ENCODE peak calls at places on chromosomes 6 and 20, in eight cellular contexts. One of them, this sample, is unnamed.

GRCh38 chr6:15628499-15629131 is 34.2 kb downstream of the DTNBP1 start:
- DNase-seq in astrocyte of the cerebellum: peak
- DNase-seq in psoas muscle: no peak
- DNase-seq in nephron progenitor cell: no peak
- DNase-seq in lower leg skin: no peak
- DNase-seq in CD4-positive, alpha-beta T cell: no peak
- DNase-seq in HFFc6: peak
- DNase-seq in tibial artery: no peak
- DNase-seq in this sample: no peak

GRCh38 chr6:211856-212497 is 80.3 kb upstream of the DUSP22 start:
- DNase-seq in astrocyte of the cerebellum: no peak
- DNase-seq in psoas muscle: no peak
- DNase-seq in nephron progenitor cell: no peak
- DNase-seq in lower leg skin: no peak
- DNase-seq in CD4-positive, alpha-beta T cell: no peak
- DNase-seq in HFFc6: no peak
- DNase-seq in tibial artery: no peak
- DNase-seq in this sample: no peak

GRCh38 chr6:25056130-25056529 is 120.4 kb upstream of the RIPOR2 start:
- DNase-seq in astrocyte of the cerebellum: no peak
- DNase-seq in psoas muscle: no peak
- DNase-seq in nephron progenitor cell: no peak
- DNase-seq in lower leg skin: no peak
- DNase-seq in CD4-positive, alpha-beta T cell: no peak
- DNase-seq in HFFc6: no peak
- DNase-seq in tibial artery: no peak
- DNase-seq in this sample: no peak

GRCh38 chr20:15164726-15165125 is 827.3 kb upstream of the FLRT3 start:
- DNase-seq in astrocyte of the cerebellum: no peak
- DNase-seq in psoas muscle: no peak
- DNase-seq in nephron progenitor cell: no peak
- DNase-seq in lower leg skin: no peak
- DNase-seq in CD4-positive, alpha-beta T cell: no peak
- DNase-seq in HFFc6: no peak
- DNase-seq in tibial artery: no peak
- DNase-seq in this sample: no peak

GRCh38 chr20:45897692-45898091 is 6.6 kb downstream of the CTSA start:
- DNase-seq in astrocyte of the cerebellum: no peak
- DNase-seq in psoas muscle: no peak
- DNase-seq in nephron progenitor cell: no peak
- DNase-seq in lower leg skin: no peak
- DNase-seq in CD4-positive, alpha-beta T cell: no peak
- DNase-seq in HFFc6: no peak
- DNase-seq in tibial artery: no peak
- DNase-seq in this sample: no peak

GRCh38 chr6:149031545-149032317 is 284.9 kb downstream of the UST start:
- DNase-seq in astrocyte of the cerebellum: peak
- DNase-seq in psoas muscle: no peak
- DNase-seq in nephron progenitor cell: no peak
- DNase-seq in lower leg skin: no peak
- DNase-seq in CD4-positive, alpha-beta T cell: no peak
- DNase-seq in HFFc6: peak
- DNase-seq in tibial artery: peak
- DNase-seq in this sample: no peak

GRCh38 chr6:44329858-44330257 is 12.6 kb upstream of the SPATS1 start:
- DNase-seq in astrocyte of the cerebellum: no peak
- DNase-seq in psoas muscle: no peak
- DNase-seq in nephron progenitor cell: no peak
- DNase-seq in lower leg skin: no peak
- DNase-seq in CD4-positive, alpha-beta T cell: no peak
- DNase-seq in HFFc6: no peak
- DNase-seq in tibial artery: no peak
- DNase-seq in this sample: no peak

GRCh38 chr6:33700391-33701050 is 11.0 kb downstream of the UQCC2 start:
- DNase-seq in astrocyte of the cerebellum: peak
- DNase-seq in psoas muscle: peak
- DNase-seq in nephron progenitor cell: peak
- DNase-seq in lower leg skin: no peak
- DNase-seq in CD4-positive, alpha-beta T cell: peak
- DNase-seq in HFFc6: peak
- DNase-seq in tibial artery: no peak
- DNase-seq in this sample: peak

GRCh38 chr20:63054103-63054474 is 47.3 kb upstream of the BHLHE23 start:
- DNase-seq in astrocyte of the cerebellum: no peak
- DNase-seq in psoas muscle: peak
- DNase-seq in nephron progenitor cell: no peak
- DNase-seq in lower leg skin: peak
- DNase-seq in CD4-positive, alpha-beta T cell: no peak
- DNase-seq in HFFc6: no peak
- DNase-seq in tibial artery: no peak
- DNase-seq in this sample: no peak

GRCh38 chr6:81475646-81476045 is 276.8 kb downstream of the TENT5A start:
- DNase-seq in astrocyte of the cerebellum: no peak
- DNase-seq in psoas muscle: no peak
- DNase-seq in nephron progenitor cell: no peak
- DNase-seq in lower leg skin: no peak
- DNase-seq in CD4-positive, alpha-beta T cell: no peak
- DNase-seq in HFFc6: peak
- DNase-seq in tibial artery: no peak
- DNase-seq in this sample: no peak

GRCh38 chr20:19757973-19758887 is at the start of gene RIN2:
- DNase-seq in astrocyte of the cerebellum: peak
- DNase-seq in psoas muscle: peak
- DNase-seq in nephron progenitor cell: peak
- DNase-seq in lower leg skin: peak
- DNase-seq in CD4-positive, alpha-beta T cell: no peak
- DNase-seq in HFFc6: peak
- DNase-seq in tibial artery: peak
- DNase-seq in this sample: peak

GRCh38 chr20:61500791-61501321 is 248.8 kb downstream of the CDH4 start:
- DNase-seq in astrocyte of the cerebellum: no peak
- DNase-seq in psoas muscle: no peak
- DNase-seq in nephron progenitor cell: no peak
- DNase-seq in lower leg skin: no peak
- DNase-seq in CD4-positive, alpha-beta T cell: no peak
- DNase-seq in HFFc6: no peak
- DNase-seq in tibial artery: no peak
- DNase-seq in this sample: peak

GRCh38 chr6:36772401-36772800 is 66.8 kb downstream of the CPNE5 start:
- DNase-seq in astrocyte of the cerebellum: no peak
- DNase-seq in psoas muscle: no peak
- DNase-seq in nephron progenitor cell: no peak
- DNase-seq in lower leg skin: no peak
- DNase-seq in CD4-positive, alpha-beta T cell: no peak
- DNase-seq in HFFc6: no peak
- DNase-seq in tibial artery: no peak
- DNase-seq in this sample: no peak

GRCh38 chr20:10729785-10730184 is 56.0 kb upstream of the JAG1 start:
- DNase-seq in astrocyte of the cerebellum: no peak
- DNase-seq in psoas muscle: no peak
- DNase-seq in nephron progenitor cell: no peak
- DNase-seq in lower leg skin: no peak
- DNase-seq in CD4-positive, alpha-beta T cell: no peak
- DNase-seq in HFFc6: no peak
- DNase-seq in tibial artery: no peak
- DNase-seq in this sample: no peak

GRCh38 chr20:32271620-32272019 is 5.8 kb upstream of the KIF3B start:
- DNase-seq in astrocyte of the cerebellum: no peak
- DNase-seq in psoas muscle: no peak
- DNase-seq in nephron progenitor cell: no peak
- DNase-seq in lower leg skin: no peak
- DNase-seq in CD4-positive, alpha-beta T cell: no peak
- DNase-seq in HFFc6: no peak
- DNase-seq in tibial artery: peak
- DNase-seq in this sample: no peak
- TF ChIP-seq CTCF in astrocyte of the cerebellum: no peak
- TF ChIP-seq CTCF in psoas muscle: no peak
- TF ChIP-seq CTCF in nephron progenitor cell: no peak
- TF ChIP-seq CTCF in lower leg skin: no peak
- TF ChIP-seq CTCF in CD4-positive, alpha-beta T cell: no peak
- TF ChIP-seq CTCF in HFFc6: no peak
- TF ChIP-seq CTCF in tibial artery: no peak
- TF ChIP-seq CTCF in this sample: no peak

GRCh38 chr6:124793406-124793805 is 168.8 kb upstream of the RNF217 start:
- DNase-seq in astrocyte of the cerebellum: no peak
- DNase-seq in psoas muscle: no peak
- DNase-seq in nephron progenitor cell: no peak
- DNase-seq in lower leg skin: no peak
- DNase-seq in CD4-positive, alpha-beta T cell: no peak
- DNase-seq in HFFc6: no peak
- DNase-seq in tibial artery: no peak
- DNase-seq in this sample: no peak

GRCh38 chr6:124798942-124799496 is 163.2 kb upstream of the RNF217 start:
- DNase-seq in astrocyte of the cerebellum: no peak
- DNase-seq in psoas muscle: no peak
- DNase-seq in nephron progenitor cell: no peak
- DNase-seq in lower leg skin: no peak
- DNase-seq in CD4-positive, alpha-beta T cell: no peak
- DNase-seq in HFFc6: no peak
- DNase-seq in tibial artery: no peak
- DNase-seq in this sample: no peak

GRCh38 chr6:124799638-124800037 is 162.6 kb upstream of the RNF217 start:
- DNase-seq in astrocyte of the cerebellum: no peak
- DNase-seq in psoas muscle: no peak
- DNase-seq in nephron progenitor cell: no peak
- DNase-seq in lower leg skin: no peak
- DNase-seq in CD4-positive, alpha-beta T cell: no peak
- DNase-seq in HFFc6: no peak
- DNase-seq in tibial artery: no peak
- DNase-seq in this sample: no peak

GRCh38 chr6:124792386-124792785 is 169.9 kb upstream of the RNF217 start:
- DNase-seq in astrocyte of the cerebellum: no peak
- DNase-seq in psoas muscle: no peak
- DNase-seq in nephron progenitor cell: no peak
- DNase-seq in lower leg skin: no peak
- DNase-seq in CD4-positive, alpha-beta T cell: no peak
- DNase-seq in HFFc6: no peak
- DNase-seq in tibial artery: no peak
- DNase-seq in this sample: no peak

DNA sequence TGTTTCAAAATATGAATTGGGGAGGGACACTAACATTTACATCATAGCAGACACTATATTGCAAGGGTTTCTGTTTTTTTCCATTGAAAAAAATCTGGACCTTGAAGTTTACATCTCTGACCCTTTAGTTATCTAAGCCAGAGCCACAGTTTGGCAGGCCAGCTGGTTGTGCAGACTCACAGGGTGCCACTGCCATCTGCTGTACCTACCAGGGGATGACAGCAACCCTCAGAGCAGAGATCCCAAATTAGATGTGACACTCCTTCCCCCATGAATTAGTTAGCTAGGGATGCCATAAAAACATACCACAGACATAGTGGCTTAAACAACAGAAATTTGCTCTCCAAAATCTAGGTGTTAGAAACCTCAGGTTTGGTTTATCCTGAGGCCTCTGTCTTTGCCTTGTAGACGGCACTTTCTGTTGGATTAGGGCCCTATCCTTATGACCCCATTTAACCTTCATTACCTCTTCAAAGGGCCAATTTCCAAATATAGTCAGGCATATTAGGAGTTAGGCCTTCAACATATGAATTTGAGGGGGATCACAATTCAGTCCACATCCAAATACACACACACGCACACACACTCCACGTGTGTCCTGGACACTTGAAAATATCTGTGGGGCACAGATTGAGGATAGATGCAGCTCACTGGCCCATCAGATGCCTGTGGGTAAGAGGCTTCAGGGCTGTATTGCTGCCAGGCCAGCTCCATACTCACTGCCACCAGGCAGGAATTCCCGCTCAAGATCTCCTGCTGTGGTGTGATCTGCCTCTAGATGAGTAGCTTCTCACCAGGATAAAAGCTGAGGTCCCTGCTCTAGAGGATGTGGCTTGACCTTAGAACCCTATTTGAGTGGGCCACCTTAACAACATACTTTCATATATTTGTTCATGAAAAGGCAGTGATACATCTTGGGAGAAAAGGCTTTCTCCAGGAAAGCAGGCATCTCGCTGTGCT is 166.1 kb upstream of the RNF217 start:
- DNase-seq in astrocyte of the cerebellum: peak
- DNase-seq in psoas muscle: peak
- DNase-seq in nephron progenitor cell: peak
- DNase-seq in lower leg skin: no peak
- DNase-seq in CD4-positive, alpha-beta T cell: no peak
- DNase-seq in HFFc6: no peak
- DNase-seq in tibial artery: no peak
- DNase-seq in this sample: peak
- TF ChIP-seq CTCF in astrocyte of the cerebellum: peak
- TF ChIP-seq CTCF in psoas muscle: peak
- TF ChIP-seq CTCF in nephron progenitor cell: peak
- TF ChIP-seq CTCF in lower leg skin: no peak
- TF ChIP-seq CTCF in CD4-positive, alpha-beta T cell: no peak
- TF ChIP-seq CTCF in HFFc6: no peak
- TF ChIP-seq CTCF in tibial artery: peak
- TF ChIP-seq CTCF in this sample: peak

DNA sequence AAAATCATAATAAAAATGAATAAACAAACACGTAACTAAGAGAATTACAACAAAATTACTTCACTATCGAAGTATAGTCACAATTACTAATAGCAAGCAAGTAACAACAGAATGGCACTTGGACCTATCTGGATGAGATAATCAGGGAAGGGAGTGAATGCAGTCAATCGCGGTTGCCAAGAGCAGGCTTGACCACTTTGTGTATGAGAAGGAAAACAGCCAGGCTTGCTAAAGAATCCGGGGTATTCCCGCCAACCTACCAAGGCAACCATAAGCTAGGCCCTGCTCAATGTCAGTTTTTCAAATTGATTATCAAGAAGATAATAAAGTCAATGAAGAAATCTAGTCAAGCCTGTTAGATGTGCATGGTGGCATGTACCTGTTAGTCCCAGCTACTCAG is 39.7 kb downstream of the PXDC1 start:
- DNase-seq in astrocyte of the cerebellum: no peak
- DNase-seq in psoas muscle: no peak
- DNase-seq in nephron progenitor cell: no peak
- DNase-seq in lower leg skin: no peak
- DNase-seq in CD4-positive, alpha-beta T cell: no peak
- DNase-seq in HFFc6: no peak
- DNase-seq in tibial artery: no peak
- DNase-seq in this sample: no peak
- TF ChIP-seq CTCF in astrocyte of the cerebellum: no peak
- TF ChIP-seq CTCF in psoas muscle: no peak
- TF ChIP-seq CTCF in nephron progenitor cell: no peak
- TF ChIP-seq CTCF in lower leg skin: no peak
- TF ChIP-seq CTCF in CD4-positive, alpha-beta T cell: no peak
- TF ChIP-seq CTCF in HFFc6: no peak
- TF ChIP-seq CTCF in tibial artery: no peak
- TF ChIP-seq CTCF in this sample: no peak

DNA sequence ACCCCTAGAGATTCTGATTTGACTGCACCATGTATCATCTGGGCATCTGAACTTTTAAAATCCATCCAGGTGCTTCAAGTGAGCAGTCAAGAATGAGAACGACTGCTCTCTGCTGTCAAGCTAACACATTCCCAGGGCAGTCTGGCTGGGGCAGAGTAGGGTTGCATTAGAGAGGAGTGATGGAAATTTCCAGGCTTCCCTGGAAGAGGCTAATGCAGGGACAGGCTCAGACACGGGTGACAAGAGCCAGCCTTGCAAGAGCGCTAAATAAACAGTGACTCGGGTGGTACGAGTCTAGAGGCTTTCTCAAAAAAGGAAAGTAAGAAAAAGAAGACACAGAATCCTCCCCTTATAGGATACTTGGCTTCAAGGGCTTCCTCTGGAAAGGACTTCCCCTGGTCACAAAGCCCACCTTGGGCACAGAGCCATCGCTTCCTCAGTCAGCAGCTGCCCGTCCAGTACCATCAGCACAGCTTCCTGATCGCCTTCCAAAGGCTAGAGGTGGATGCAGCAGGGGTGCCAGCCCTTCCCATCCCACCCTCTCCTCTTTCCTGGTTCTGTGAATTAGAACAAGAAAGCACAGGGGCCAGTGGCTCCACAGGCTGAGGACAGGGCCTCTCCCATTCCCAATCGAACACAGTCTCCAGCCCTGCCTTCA is 177.4 kb upstream of the RREB1 start:
- DNase-seq in astrocyte of the cerebellum: no peak
- DNase-seq in psoas muscle: no peak
- DNase-seq in nephron progenitor cell: no peak
- DNase-seq in lower leg skin: no peak
- DNase-seq in CD4-positive, alpha-beta T cell: no peak
- DNase-seq in HFFc6: no peak
- DNase-seq in tibial artery: no peak
- DNase-seq in this sample: no peak
- TF ChIP-seq CTCF in astrocyte of the cerebellum: no peak
- TF ChIP-seq CTCF in psoas muscle: no peak
- TF ChIP-seq CTCF in nephron progenitor cell: no peak
- TF ChIP-seq CTCF in lower leg skin: no peak
- TF ChIP-seq CTCF in CD4-positive, alpha-beta T cell: no peak
- TF ChIP-seq CTCF in HFFc6: no peak
- TF ChIP-seq CTCF in tibial artery: no peak
- TF ChIP-seq CTCF in this sample: no peak